ENCODE peak calls at places on chromosomes 11 and 22, in five cellular contexts. One of them, this sample, is unnamed.

GRCh38 chr11:100918551-100919500 is 210.8 kb downstream of the PGR start:
- DNase-seq in ovary: no peak
- DNase-seq in K562: no peak
- DNase-seq in lower leg skin: no peak
- DNase-seq in A549: peak; percentile 36
- DNase-seq in this sample: no peak

GRCh38 chr11:68370211-68371111 is 58.1 kb downstream of the LRP5 start:
- DNase-seq in ovary: no peak
- DNase-seq in lower leg skin: no peak
- DNase-seq in A549: no peak
- DNase-seq in K562: no peak
- DNase-seq in this sample: no peak

GRCh38 chr11:65435981-65436411 is 13.4 kb downstream of the NEAT1 start:
- DNase-seq in A549: peak; percentile 44
- DNase-seq in lower leg skin: peak; percentile 87
- DNase-seq in ovary: peak; percentile 44
- DNase-seq in K562: no peak
- DNase-seq in this sample: no peak

GRCh38 chr11:115761817-115762216 is 257.6 kb upstream of the CADM1 start:
- DNase-seq in lower leg skin: no peak
- DNase-seq in K562: no peak
- DNase-seq in A549: no peak
- DNase-seq in ovary: no peak
- DNase-seq in this sample: no peak

GRCh38 chr11:110110854-110111253 is 17.7 kb downstream of the ZC3H12C start:
- DNase-seq in K562: no peak
- DNase-seq in ovary: no peak
- DNase-seq in lower leg skin: no peak
- DNase-seq in A549: no peak
- DNase-seq in this sample: no peak

GRCh38 chr11:69356703-69357457 is 62.9 kb downstream of the MYEOV start:
- DNase-seq in K562: no peak
- DNase-seq in ovary: no peak
- DNase-seq in lower leg skin: peak; percentile 76
- DNase-seq in A549: no peak
- DNase-seq in this sample: no peak

GRCh38 chr11:125211191-125211953 is 46.8 kb downstream of the PKNOX2 start:
- DNase-seq in ovary: peak; percentile 61
- DNase-seq in A549: no peak
- DNase-seq in K562: no peak
- DNase-seq in lower leg skin: no peak
- DNase-seq in this sample: no peak

GRCh38 chr11:76335827-76336226 is 45.1 kb downstream of the THAP12 start:
- DNase-seq in lower leg skin: no peak
- DNase-seq in K562: no peak
- DNase-seq in A549: no peak
- DNase-seq in ovary: no peak
- DNase-seq in this sample: peak; percentile 47

GRCh38 chr22:47621253-47621652 is 858.8 kb downstream of the TBC1D22A start:
- DNase-seq in K562: no peak
- DNase-seq in lower leg skin: peak; percentile 52
- DNase-seq in ovary: peak; percentile 3
- DNase-seq in A549: no peak
- DNase-seq in this sample: no peak

GRCh38 chr11:293852-294661 is 5.1 kb downstream of the PGGHG start:
- DNase-seq in ovary: peak; percentile 40
- DNase-seq in K562: no peak
- DNase-seq in lower leg skin: peak; percentile 85
- DNase-seq in A549: no peak
- DNase-seq in this sample: no peak

GRCh38 chr22:33242078-33242477 is 183.9 kb upstream of the SYN3 start:
- DNase-seq in ovary: no peak
- DNase-seq in K562: no peak
- DNase-seq in A549: no peak
- DNase-seq in lower leg skin: no peak
- DNase-seq in this sample: no peak

GRCh38 chr22:28773461-28773867 is 969 bp downstream of the CCDC117 start:
- DNase-seq in lower leg skin: no peak
- DNase-seq in ovary: no peak
- DNase-seq in K562: no peak
- DNase-seq in A549: no peak
- DNase-seq in this sample: peak; percentile 44

GRCh38 chr11:76783901-76784813 is 1.0 kb downstream of the TSKU start:
- DNase-seq in K562: peak; percentile 81
- DNase-seq in A549: peak; percentile 73
- DNase-seq in lower leg skin: peak; percentile 92
- DNase-seq in ovary: peak; percentile 87
- DNase-seq in this sample: peak; percentile 85

GRCh38 chr11:65791719-65792213 is 4.9 kb downstream of the OVOL1 start:
- DNase-seq in lower leg skin: peak; percentile 90
- DNase-seq in ovary: no peak
- DNase-seq in A549: no peak
- DNase-seq in K562: no peak
- DNase-seq in this sample: no peak

GRCh38 chr11:69576069-69576782 is 64.7 kb upstream of the CCND1 start:
- DNase-seq in K562: no peak
- DNase-seq in lower leg skin: peak; percentile 84
- DNase-seq in A549: no peak
- DNase-seq in ovary: no peak
- DNase-seq in this sample: peak; percentile 85

GRCh38 chr11:46649180-46649738 is 31.9 kb downstream of the ATG13 start:
- DNase-seq in A549: peak; percentile 27
- DNase-seq in ovary: peak; percentile 63
- DNase-seq in K562: no peak
- DNase-seq in lower leg skin: no peak
- DNase-seq in this sample: no peak

GRCh38 chr22:49962751-49963646 is 2.4 kb downstream of the PIM3 start:
- DNase-seq in K562: no peak
- DNase-seq in A549: no peak
- DNase-seq in ovary: peak; percentile 70
- DNase-seq in lower leg skin: peak; percentile 91
- DNase-seq in this sample: no peak

GRCh38 chr22:49963647-49964026 is 3.1 kb downstream of the PIM3 start:
- DNase-seq in A549: no peak
- DNase-seq in K562: no peak
- DNase-seq in lower leg skin: peak; percentile 87
- DNase-seq in ovary: no peak
- DNase-seq in this sample: no peak

GRCh38 chr22:49960967-49961600 is 512 bp downstream of the PIM3 start:
- DNase-seq in K562: peak; percentile 34
- DNase-seq in lower leg skin: peak; percentile 90
- DNase-seq in ovary: peak; percentile 66
- DNase-seq in A549: peak; percentile 36
- DNase-seq in this sample: peak; percentile 57

GRCh38 chr22:49961601-49962011 is 1.0 kb downstream of the PIM3 start:
- DNase-seq in ovary: no peak
- DNase-seq in K562: no peak
- DNase-seq in A549: peak; percentile 49
- DNase-seq in lower leg skin: peak; percentile 89
- DNase-seq in this sample: no peak

GRCh38 chr22:49962012-49962750 is 1.6 kb downstream of the PIM3 start:
- DNase-seq in lower leg skin: peak; percentile 98
- DNase-seq in A549: peak; percentile 85
- DNase-seq in ovary: peak; percentile 94
- DNase-seq in K562: peak; percentile 67
- DNase-seq in this sample: peak; percentile 84
- TF ChIP-seq POLR2A in lower leg skin: no peak
- TF ChIP-seq POLR2A in A549: no peak
- TF ChIP-seq POLR2A in ovary: no peak
- TF ChIP-seq POLR2A in K562: no peak
- TF ChIP-seq POLR2A in this sample: no peak

DNA sequence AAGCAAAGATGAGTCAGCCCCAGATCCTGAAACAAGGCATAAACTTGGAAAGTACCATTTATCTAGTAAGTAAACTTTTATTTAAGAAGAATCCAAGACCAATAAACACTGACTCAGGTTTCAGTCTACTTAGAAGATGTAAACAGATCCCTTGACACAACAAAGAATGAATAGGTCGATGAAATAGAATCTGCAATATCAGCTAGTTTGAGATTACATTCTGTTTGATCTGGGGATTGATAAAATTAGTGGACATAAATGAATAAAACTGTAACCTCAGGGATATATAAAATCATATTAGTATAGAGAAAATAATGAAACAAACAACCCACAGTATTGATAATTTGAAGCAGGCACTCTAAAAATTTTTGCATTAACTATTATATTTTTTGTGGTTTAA is 708.9 kb downstream of the FAM181B start:
- DNase-seq in A549: no peak
- DNase-seq in ovary: no peak
- DNase-seq in K562: no peak
- DNase-seq in lower leg skin: no peak
- DNase-seq in this sample: no peak
- TF ChIP-seq CTCF in A549: no peak
- TF ChIP-seq CTCF in ovary: no peak
- TF ChIP-seq CTCF in K562: no peak
- TF ChIP-seq CTCF in lower leg skin: no peak
- TF ChIP-seq CTCF in this sample: no peak

DNA sequence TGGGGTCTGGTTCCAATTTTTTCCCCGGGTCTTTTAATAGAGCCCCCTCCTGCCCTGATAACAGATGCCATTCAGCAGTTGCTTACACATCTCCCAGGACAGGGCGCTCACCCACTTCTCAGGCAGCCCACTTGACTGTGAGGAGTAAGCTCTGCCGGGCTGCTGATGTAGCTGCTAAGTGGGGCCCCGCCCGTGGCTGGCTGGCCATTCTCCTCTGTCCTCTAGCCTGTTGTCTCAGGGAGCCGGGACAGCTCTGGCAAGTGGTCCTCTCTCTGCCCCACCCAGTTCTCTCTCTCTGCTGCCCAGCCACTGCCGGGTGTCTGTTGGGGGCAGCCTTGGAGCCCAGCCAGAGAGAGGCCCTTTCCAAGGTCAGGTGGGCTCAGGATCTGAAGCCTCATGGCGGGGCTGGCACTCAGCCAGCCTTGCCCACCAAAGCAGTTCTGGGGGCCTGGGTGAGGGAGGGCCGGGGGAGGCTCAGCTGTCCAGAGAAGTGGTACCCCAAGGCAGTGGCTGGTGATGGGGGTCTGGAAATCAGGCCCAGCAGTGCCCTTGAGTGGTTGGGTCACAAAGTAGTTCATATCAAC is 8.9 kb downstream of the KCNJ4 start:
- DNase-seq in lower leg skin: no peak
- DNase-seq in ovary: no peak
- DNase-seq in K562: no peak
- DNase-seq in A549: no peak
- DNase-seq in this sample: no peak
- TF ChIP-seq POLR2A in lower leg skin: no peak
- TF ChIP-seq POLR2A in ovary: no peak
- TF ChIP-seq POLR2A in K562: no peak
- TF ChIP-seq POLR2A in A549: no peak
- TF ChIP-seq POLR2A in this sample: no peak

DNA sequence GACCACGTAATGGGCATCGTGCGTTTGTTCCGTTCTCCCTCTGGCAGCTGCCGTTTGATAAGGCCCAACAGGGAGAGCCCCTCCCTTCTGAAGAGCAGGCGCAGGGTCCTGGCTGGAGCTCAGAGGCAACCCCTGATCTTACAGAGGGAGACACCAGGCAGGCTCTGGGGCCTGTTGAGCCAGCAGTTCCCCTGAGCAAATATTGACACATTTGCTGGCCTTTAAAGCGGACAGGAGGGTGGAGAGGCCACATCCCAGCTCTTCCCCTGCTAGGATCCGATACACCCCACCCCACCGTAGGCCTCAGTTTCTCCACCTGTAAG is 11.8 kb upstream of the C1QTNF6 start:
- DNase-seq in K562: peak; percentile 58
- DNase-seq in ovary: no peak
- DNase-seq in lower leg skin: no peak
- DNase-seq in A549: no peak
- DNase-seq in this sample: no peak
- TF ChIP-seq CTCF in K562: no peak
- TF ChIP-seq CTCF in ovary: peak; percentile 34
- TF ChIP-seq CTCF in lower leg skin: no peak
- TF ChIP-seq CTCF in A549: peak; percentile 14
- TF ChIP-seq CTCF in this sample: no peak

This sample was measured in NB4.